ENCODE peak calls at places on chromosome 10, in four cellular contexts. One of them, this sample, is unnamed.

GRCh38 chr10:26292058-26292457 is 75.5 kb downstream of the GAD2 start:
- DNase-seq in endodermal cell: no peak
- DNase-seq in CD4-positive, CD25-positive, alpha-beta regulatory T cell: no peak
- DNase-seq in psoas muscle: no peak
- DNase-seq in this sample: no peak

GRCh38 chr10:5043716-5044115 is 40.1 kb upstream of the AKR1C2 start:
- DNase-seq in CD4-positive, CD25-positive, alpha-beta regulatory T cell: no peak
- DNase-seq in psoas muscle: no peak
- DNase-seq in endodermal cell: no peak
- DNase-seq in this sample: no peak

GRCh38 chr10:99276848-99277486 is 41.3 kb upstream of the HPSE2 start:
- DNase-seq in CD4-positive, CD25-positive, alpha-beta regulatory T cell: no peak
- DNase-seq in psoas muscle: no peak
- DNase-seq in endodermal cell: no peak
- DNase-seq in this sample: no peak

GRCh38 chr10:88227342-88228018 is 355.6 kb downstream of the RNLS start:
- DNase-seq in psoas muscle: peak; percentile 66
- DNase-seq in CD4-positive, CD25-positive, alpha-beta regulatory T cell: no peak
- DNase-seq in endodermal cell: no peak
- DNase-seq in this sample: no peak

GRCh38 chr10:1156616-1156886 is 100.4 kb downstream of the WDR37 start:
- DNase-seq in endodermal cell: no peak
- DNase-seq in CD4-positive, CD25-positive, alpha-beta regulatory T cell: no peak
- DNase-seq in psoas muscle: no peak
- DNase-seq in this sample: no peak

GRCh38 chr10:132231656-132232552 is 45.2 kb downstream of the DPYSL4 start:
- DNase-seq in endodermal cell: no peak
- DNase-seq in psoas muscle: no peak
- DNase-seq in CD4-positive, CD25-positive, alpha-beta regulatory T cell: no peak
- DNase-seq in this sample: no peak

GRCh38 chr10:123154943-123155505 is 822 bp downstream of the BUB3 start:
- DNase-seq in psoas muscle: no peak
- DNase-seq in CD4-positive, CD25-positive, alpha-beta regulatory T cell: no peak
- DNase-seq in endodermal cell: peak; percentile 82
- DNase-seq in this sample: peak; percentile 23

GRCh38 chr10:50367732-50368131 is 116.4 kb upstream of the ASAH2 start:
- DNase-seq in endodermal cell: peak; percentile 64
- DNase-seq in CD4-positive, CD25-positive, alpha-beta regulatory T cell: no peak
- DNase-seq in psoas muscle: no peak
- DNase-seq in this sample: no peak

GRCh38 chr10:129707406-129708388 is 240.7 kb downstream of the MGMT start:
- DNase-seq in endodermal cell: peak; percentile 36
- DNase-seq in CD4-positive, CD25-positive, alpha-beta regulatory T cell: no peak
- DNase-seq in psoas muscle: no peak
- DNase-seq in this sample: no peak

GRCh38 chr10:2081501-2081900 is 344.2 kb upstream of the ADARB2 start:
- DNase-seq in CD4-positive, CD25-positive, alpha-beta regulatory T cell: no peak
- DNase-seq in endodermal cell: peak; percentile 87
- DNase-seq in psoas muscle: no peak
- DNase-seq in this sample: no peak

GRCh38 chr10:101385866-101386658 is 32.1 kb downstream of the BTRC start:
- DNase-seq in endodermal cell: no peak
- DNase-seq in psoas muscle: no peak
- DNase-seq in CD4-positive, CD25-positive, alpha-beta regulatory T cell: no peak
- DNase-seq in this sample: no peak

GRCh38 chr10:117221156-117221711 is 19.7 kb upstream of the SLC18A2 start:
- DNase-seq in psoas muscle: peak; percentile 20
- DNase-seq in CD4-positive, CD25-positive, alpha-beta regulatory T cell: no peak
- DNase-seq in endodermal cell: peak; percentile 83
- DNase-seq in this sample: no peak

GRCh38 chr10:8049874-8050560 is 4.5 kb upstream of the GATA3 start:
- DNase-seq in endodermal cell: peak; percentile 87
- DNase-seq in CD4-positive, CD25-positive, alpha-beta regulatory T cell: peak; percentile 23
- DNase-seq in psoas muscle: no peak
- DNase-seq in this sample: no peak

GRCh38 chr10:6423004-6423403 is 157.1 kb downstream of the PRKCQ start:
- DNase-seq in CD4-positive, CD25-positive, alpha-beta regulatory T cell: no peak
- DNase-seq in endodermal cell: no peak
- DNase-seq in psoas muscle: no peak
- DNase-seq in this sample: no peak

GRCh38 chr10:100978896-100979185 is 8.5 kb downstream of the MRPL43 start:
- DNase-seq in endodermal cell: no peak
- DNase-seq in psoas muscle: no peak
- DNase-seq in CD4-positive, CD25-positive, alpha-beta regulatory T cell: no peak
- DNase-seq in this sample: no peak

GRCh38 chr10:88270871-88271713 is 312.0 kb downstream of the RNLS start:
- DNase-seq in CD4-positive, CD25-positive, alpha-beta regulatory T cell: peak; percentile 42
- DNase-seq in psoas muscle: no peak
- DNase-seq in endodermal cell: no peak
- DNase-seq in this sample: no peak

GRCh38 chr10:27998954-27999275 is at the start of gene ODAD2:
- DNase-seq in psoas muscle: no peak
- DNase-seq in endodermal cell: no peak
- DNase-seq in CD4-positive, CD25-positive, alpha-beta regulatory T cell: no peak
- DNase-seq in this sample: no peak

GRCh38 chr10:110873951-110874350 is 2.2 kb downstream of the PDCD4 start:
- DNase-seq in endodermal cell: no peak
- DNase-seq in CD4-positive, CD25-positive, alpha-beta regulatory T cell: no peak
- DNase-seq in psoas muscle: no peak
- DNase-seq in this sample: no peak

GRCh38 chr10:48652344-48652743 is 32.3 kb upstream of the WDFY4 start:
- DNase-seq in psoas muscle: no peak
- DNase-seq in endodermal cell: no peak
- DNase-seq in CD4-positive, CD25-positive, alpha-beta regulatory T cell: no peak
- DNase-seq in this sample: no peak
- H3K4me3 ChIP-seq in psoas muscle: no peak overlapping the region
- H3K4me3 ChIP-seq in endodermal cell: no peak overlapping the region
- H3K4me3 ChIP-seq in CD4-positive, CD25-positive, alpha-beta regulatory T cell: no peak overlapping the region
- H3K4me3 ChIP-seq in this sample: no peak overlapping the region

DNA sequence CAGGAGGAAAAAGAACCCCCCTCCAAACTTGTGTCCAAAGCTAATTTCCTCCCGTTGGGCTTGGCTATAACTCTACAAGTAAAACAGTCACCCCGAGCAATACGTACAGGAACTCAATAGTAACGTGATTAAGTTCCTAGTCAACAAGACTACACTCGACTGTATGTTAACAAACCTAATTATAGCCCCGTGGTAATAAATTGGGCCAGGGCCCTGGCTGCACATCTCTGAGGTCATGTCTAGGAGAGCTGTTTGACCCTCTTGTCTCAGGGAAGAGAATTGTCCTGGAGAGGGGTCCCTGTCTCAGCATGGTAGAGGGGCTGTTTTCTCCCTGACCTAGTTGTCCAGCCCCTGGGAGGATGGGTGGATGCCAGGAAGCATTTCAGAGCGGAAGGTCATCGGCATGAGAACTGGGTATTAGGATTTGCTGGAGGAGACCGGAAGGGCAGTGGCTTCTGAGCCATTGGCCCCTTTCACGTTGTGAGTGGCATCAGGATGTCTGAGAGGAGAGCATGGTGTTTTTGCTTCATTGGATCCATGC is 60.2 kb upstream of the COMTD1 start:
- DNase-seq in endodermal cell: no peak
- DNase-seq in CD4-positive, CD25-positive, alpha-beta regulatory T cell: no peak
- DNase-seq in psoas muscle: peak; percentile 63
- DNase-seq in this sample: no peak
- H3K4me3 ChIP-seq in endodermal cell: peak overlapping the region; percentile 59
- H3K4me3 ChIP-seq in CD4-positive, CD25-positive, alpha-beta regulatory T cell: peak overlapping the region; percentile 75
- H3K4me3 ChIP-seq in psoas muscle: peak overlapping the region; percentile 83
- H3K4me3 ChIP-seq in this sample: no peak overlapping the region

GRCh38 chr10:11742779-11743298 is 657 bp downstream of the ECHDC3 start:
- DNase-seq in endodermal cell: no peak
- DNase-seq in psoas muscle: peak; percentile 91
- DNase-seq in CD4-positive, CD25-positive, alpha-beta regulatory T cell: no peak
- DNase-seq in this sample: no peak
- H3K4me3 ChIP-seq in endodermal cell: no peak overlapping the region
- H3K4me3 ChIP-seq in psoas muscle: peak overlapping the region; percentile 77
- H3K4me3 ChIP-seq in CD4-positive, CD25-positive, alpha-beta regulatory T cell: no peak overlapping the region
- H3K4me3 ChIP-seq in this sample: no peak overlapping the region

DNA sequence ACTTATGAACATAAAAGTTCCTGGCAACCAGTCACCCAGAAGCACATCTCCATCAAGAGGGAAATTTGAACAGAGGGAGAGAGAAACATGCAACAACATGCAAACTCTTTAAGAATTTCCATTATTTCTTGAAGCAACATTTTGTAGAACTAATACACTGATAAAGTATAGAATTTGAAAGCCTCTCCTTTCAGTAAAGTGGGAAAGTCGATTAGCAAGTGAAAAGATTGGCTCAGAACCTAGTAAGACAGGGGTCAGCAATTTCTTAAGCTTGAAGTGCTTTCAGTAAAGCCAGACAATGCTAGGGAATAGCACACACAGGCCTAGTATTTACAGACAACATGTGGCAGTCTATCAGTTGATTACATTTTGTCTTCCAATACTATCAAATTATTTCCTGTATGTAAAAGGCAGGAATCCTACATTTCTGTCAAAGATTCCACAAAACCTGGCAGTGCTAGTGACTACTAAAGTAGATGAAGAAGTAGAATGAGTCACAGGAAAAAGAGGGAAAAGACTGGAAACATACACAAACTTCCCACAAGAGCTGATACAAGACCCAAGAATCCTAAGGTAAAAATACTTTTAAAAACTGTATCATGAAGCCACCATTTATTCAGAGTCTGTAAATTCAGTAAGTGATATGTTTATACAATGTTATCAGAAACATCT is 25.2 kb downstream of the DNAJC1 start:
- DNase-seq in CD4-positive, CD25-positive, alpha-beta regulatory T cell: no peak
- DNase-seq in endodermal cell: no peak
- DNase-seq in psoas muscle: no peak
- DNase-seq in this sample: no peak
- H3K4me3 ChIP-seq in CD4-positive, CD25-positive, alpha-beta regulatory T cell: no peak overlapping the region
- H3K4me3 ChIP-seq in endodermal cell: no peak overlapping the region
- H3K4me3 ChIP-seq in psoas muscle: no peak overlapping the region
- H3K4me3 ChIP-seq in this sample: no peak overlapping the region

This sample was measured in effector memory CD4-positive, alpha-beta T cell.